ENCODE peak calls at places on chromosomes 16 and 17, in eight cellular contexts. H, V, R, J, U, F, I and Y are unnamed samples. For H3K4me1, the result is how much of the 10 kb centered on the place peaks cover.

GRCh38 chr16:27602103-27602502 is 52.2 kb downstream of the KATNIP start:
- DNase-seq in H (no peak), V (no peak), R (no peak), J (no peak), U (no peak), F (no peak), I (no peak), Y (no peak)

GRCh38 chr16:11797957-11798299 is 870 bp upstream of the ZC3H7A start:
- DNase-seq in H (peak), V (no peak), R (no peak), J (no peak), U (no peak), F (no peak), I (peak), Y (peak)

GRCh38 chr17:32461853-32462617 is 17.7 kb downstream of the PSMD11 start:
- DNase-seq in H (peak), V (peak), R (no peak), J (peak), U (no peak), F (no peak), I (no peak), Y (peak)

GRCh38 chr16:51666821-51667220 is 515.8 kb upstream of the SALL1 start:
- DNase-seq in H (no peak), V (no peak), R (no peak), J (no peak), U (no peak), F (no peak), I (no peak), Y (no peak)

GRCh38 chr16:3541527-3542152 is 35.6 kb downstream of the NLRC3 start:
- DNase-seq in H (no peak), V (no peak), R (no peak), J (no peak), U (no peak), F (no peak), I (no peak), Y (no peak)

GRCh38 chr17:80795737-80796136 is 195.9 kb upstream of the CHMP6 start:
- DNase-seq in H (no peak), V (no peak), R (no peak), J (no peak), U (peak), F (no peak), I (peak), Y (peak)

GRCh38 chr17:8153550-8153956 is 1.3 kb upstream of the PER1 start:
- DNase-seq in H (peak), V (peak), R (peak), J (peak), U (peak), F (no peak), I (no peak), Y (peak)

GRCh38 chr17:3558603-3559269 is 1.1 kb upstream of the TRPV3 start:
- DNase-seq in H (no peak), V (peak), R (no peak), J (no peak), U (no peak), F (no peak), I (peak), Y (no peak)

GRCh38 chr17:50634123-50634914 is at the start of gene ABCC3:
- DNase-seq in H (peak), V (peak), R (peak), J (no peak), U (peak), F (peak), I (no peak), Y (peak)

GRCh38 chr17:31524926-31525800 is 133.7 kb downstream of the RAB11FIP4 start:
- DNase-seq in H (peak), V (peak), R (peak), J (peak), U (peak), F (peak), I (peak), Y (peak)

GRCh38 chr17:17041018-17041521 is 1.2 kb upstream of the MPRIP start:
- DNase-seq in H (no peak), V (no peak), R (no peak), J (no peak), U (no peak), F (no peak), I (peak), Y (peak)

GRCh38 chr17:47950448-47950847 is 7.2 kb downstream of the PRR15L start:
- DNase-seq in H (no peak), V (no peak), R (no peak), J (no peak), U (no peak), F (no peak), I (no peak), Y (peak)

GRCh38 chr16:55955439-55955838 is 80.3 kb upstream of the CES5A start:
- DNase-seq in H (no peak), V (no peak), R (no peak), J (no peak), U (no peak), F (no peak), I (no peak), Y (no peak)

GRCh38 chr17:64252831-64253230 is 10.2 kb downstream of the TEX2 start:
- DNase-seq in H (no peak), V (no peak), R (no peak), J (no peak), U (no peak), F (no peak), I (no peak), Y (no peak)

GRCh38 chr17:47729486-47729885 is 3.5 kb upstream of the TBX21 start:
- DNase-seq in H (no peak), V (no peak), R (no peak), J (no peak), U (no peak), F (no peak), I (peak), Y (no peak)

GRCh38 chr16:75079346-75079926 is 37.1 kb downstream of the LDHD start:
- DNase-seq in H (no peak), V (no peak), R (no peak), J (no peak), U (peak), F (no peak), I (no peak), Y (no peak)

GRCh38 chr17:57576744-57577143 is 168.4 kb downstream of the CCDC182 start:
- DNase-seq in H (no peak), V (no peak), R (no peak), J (no peak), U (no peak), F (no peak), I (no peak), Y (no peak)

GRCh38 chr17:65143899-65144590 is 6.9 kb downstream of the RGS9 start:
- DNase-seq in H (no peak), V (no peak), R (no peak), J (no peak), U (no peak), F (no peak), I (peak), Y (no peak)

GRCh38 chr17:81329279-81329926 is 34.3 kb upstream of the SLC38A10 start:
- DNase-seq in H (peak), V (peak), R (peak), J (peak), U (peak), F (peak), I (no peak), Y (peak)

GRCh38 chr17:2282297-2282873 is 21.2 kb downstream of the SMG6 start:
- DNase-seq in H (peak), V (no peak), R (no peak), J (peak), U (no peak), F (no peak), I (no peak), Y (peak)

GRCh38 chr16:57525761-57526160 is 10.6 kb downstream of the CCDC102A start:
- DNase-seq in H (no peak), V (no peak), R (peak), J (no peak), U (no peak), F (no peak), I (peak), Y (no peak)

GRCh38 chr16:10976663-10977062 is 32.3 kb downstream of the CLEC16A start:
- DNase-seq in H (no peak), V (no peak), R (no peak), J (no peak), U (no peak), F (no peak), I (no peak), Y (no peak)

GRCh38 chr16:23374721-23375120 is 72.6 kb downstream of the SCNN1B start:
- DNase-seq in H (no peak), V (peak), R (no peak), J (no peak), U (no peak), F (no peak), I (peak), Y (peak)

GRCh38 chr17:62052765-62053338 is 12.2 kb downstream of the MED13 start:
- DNase-seq in H (no peak), V (no peak), R (no peak), J (no peak), U (peak), F (no peak), I (no peak), Y (peak)

GRCh38 chr17:31321481-31321880 is at the start of gene EVI2A:
- DNase-seq in H (no peak), V (no peak), R (no peak), J (no peak), U (no peak), F (no peak), I (peak), Y (no peak)

GRCh38 chr16:56814537-56815432 is 50.2 kb upstream of the SLC12A3 start:
- DNase-seq in H (peak), V (no peak), R (no peak), J (no peak), U (no peak), F (no peak), I (no peak), Y (no peak)

GRCh38 chr16:84585886-84586285 is 32.0 kb downstream of the COTL1 start:
- DNase-seq in H (peak), V (no peak), R (no peak), J (no peak), U (no peak), F (no peak), I (no peak), Y (no peak)

GRCh38 chr17:37547986-37548385 is 58.3 kb downstream of the DUSP14 start:
- DNase-seq in H (no peak), V (no peak), R (no peak), J (no peak), U (no peak), F (no peak), I (no peak), Y (no peak)

GRCh38 chr17:7754656-7755055 is 37.1 kb downstream of the DNAH2 start:
- DNase-seq in H (no peak), V (no peak), R (no peak), J (no peak), U (no peak), F (no peak), I (no peak), Y (no peak)

GRCh38 chr17:17626151-17626805 is 34.8 kb upstream of the PEMT start:
- DNase-seq in H (no peak), V (no peak), R (no peak), J (no peak), U (no peak), F (no peak), I (no peak), Y (no peak)

GRCh38 chr17:19403021-19403420 is 8.0 kb upstream of the RNF112 start:
- DNase-seq in H (no peak), V (no peak), R (no peak), J (no peak), U (no peak), F (no peak), I (no peak), Y (no peak)

GRCh38 chr16:71421911-71422310 is 19.9 kb downstream of the TLE7 start:
- DNase-seq in H (peak), V (no peak), R (no peak), J (no peak), U (no peak), F (no peak), I (peak), Y (no peak)

GRCh38 chr16:11057696-11058345 is 113.5 kb downstream of the CLEC16A start:
- DNase-seq in H (no peak), V (no peak), R (no peak), J (no peak), U (no peak), F (no peak), I (no peak), Y (no peak)

GRCh38 chr17:29567362-29568330 is 809 bp upstream of the ABHD15 start:
- DNase-seq in H (peak), V (peak), R (peak), J (peak), U (peak), F (peak), I (peak), Y (peak)

GRCh38 chr16:48194828-48195566 is 39.2 kb upstream of the ABCC12 start:
- DNase-seq in H (no peak), V (peak), R (no peak), J (no peak), U (no peak), F (peak), I (no peak), Y (peak)

GRCh38 chr16:12802048-12802447 is 1.6 kb downstream of the CPPED1 start:
- DNase-seq in H (no peak), V (no peak), R (no peak), J (no peak), U (no peak), F (no peak), I (no peak), Y (no peak)
- H3K4me3 ChIP-seq in H (no peak), V (peak), R (no peak), J (no peak), U (no peak), F (no peak), I (peak), Y (no peak)

DNA sequence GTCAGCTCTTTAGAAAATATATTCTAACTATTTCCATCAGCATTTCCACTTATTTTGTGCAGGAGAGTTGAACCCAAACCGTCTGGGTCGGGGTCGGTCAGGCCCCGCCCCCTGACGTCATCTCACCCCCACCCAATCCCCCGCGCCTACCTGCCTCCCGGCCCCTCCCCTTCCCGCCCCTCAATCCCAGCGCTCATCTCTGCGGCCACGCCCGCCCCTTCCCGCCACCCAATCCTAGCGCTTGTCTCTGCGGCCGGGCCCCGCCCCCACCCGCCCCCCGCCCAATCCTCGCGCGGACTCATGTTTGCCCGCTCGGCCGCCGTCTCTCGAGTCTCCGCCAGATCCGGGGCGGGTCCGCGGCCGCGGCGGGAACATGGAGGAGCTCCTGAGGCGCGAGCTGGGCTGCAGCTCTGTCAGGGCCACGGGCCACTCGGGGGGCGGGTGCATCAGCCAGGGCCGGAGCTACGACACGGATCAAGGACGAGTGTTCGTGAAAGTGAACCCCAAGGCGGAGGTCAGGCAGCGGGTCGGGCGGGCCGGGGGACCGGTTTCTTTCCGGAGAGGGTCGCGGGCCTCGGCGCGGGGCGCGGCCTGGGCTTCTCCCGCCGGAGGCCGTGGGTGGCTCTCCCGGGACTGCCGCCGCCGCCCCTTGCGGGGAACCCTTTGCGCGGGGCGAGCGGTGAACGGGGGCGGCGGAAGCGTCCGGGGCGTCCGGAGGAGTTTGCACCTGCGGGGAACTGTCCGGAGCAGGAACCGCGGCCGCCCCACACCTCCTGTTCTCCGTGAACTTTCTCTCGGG is at the start of gene FN3KRP:
- DNase-seq in H (peak), V (peak), R (peak), J (peak), U (peak), F (peak), I (peak), Y (peak)
- TF ChIP-seq POLR2A in H (peak), V (no peak), R (no peak), J (no peak), U (peak), F (peak), I (no peak), Y (peak)

GRCh38 chr17:77837917-77838316 is 120.6 kb upstream of the TNRC6C start:
- DNase-seq in H (no peak), V (no peak), R (no peak), J (no peak), U (no peak), F (no peak), I (peak), Y (no peak)
- H3K4me1 ChIP-seq in H (under half), V (under half), R (under half), J (under half), U (under half), F (under half), I (under half), Y (under half)

GRCh38 chr16:30356401-30357084 is 1.4 kb upstream of the CD2BP2 start:
- DNase-seq in H (no peak), V (no peak), R (no peak), J (no peak), U (peak), F (no peak), I (peak), Y (no peak)
- H3K4me3 ChIP-seq in H (peak), V (peak), R (no peak), J (no peak), U (no peak), F (no peak), I (no peak), Y (no peak)

GRCh38 chr17:45584092-45585036 is 93.8 kb upstream of the PLEKHM1 start:
- DNase-seq in H (peak), V (peak), R (peak), J (peak), U (peak), F (peak), I (peak), Y (peak)
- TF ChIP-seq POLR2A in H (peak), V (no peak), R (no peak), J (no peak), U (no peak), F (peak), I (peak), Y (no peak)